ENCODE peak calls at places on chromosomes 11 and 22, in eight cellular contexts. O is left ventricle myocardium inferior, H is lower lobe of right lung, A is left lung, R is right atrium auricular region, F is BJ, Q is dorsolateral prefrontal cortex, K is A549. M is an unnamed sample.

GRCh38 chr11:100823360-100823759 is 136.3 kb downstream of the ARHGAP42 start:
- DNase-seq in O (no peak), K (no peak), H (no peak), F (no peak), A (no peak), R (no peak), Q (no peak), M (no peak)

GRCh38 chr11:125376117-125376516 is 119.9 kb downstream of the FEZ1 start:
- DNase-seq in O (peak), F (no peak), R (peak), K (no peak), H (no peak), Q (peak), A (peak), M (no peak)

GRCh38 chr22:20095521-20095920 is 15.5 kb downstream of the DGCR8 start:
- DNase-seq in A (no peak), Q (no peak), K (no peak), R (no peak), O (no peak), H (no peak), F (no peak), M (no peak)

GRCh38 chr11:8108430-8108829 is 27.4 kb downstream of the TUB start:
- DNase-seq in A (no peak), R (no peak), F (no peak), H (no peak), O (no peak), K (no peak), Q (no peak), M (no peak)

GRCh38 chr22:40340044-40340443 is 6.3 kb upstream of the ADSL start:
- DNase-seq in O (no peak), F (no peak), A (no peak), Q (no peak), K (no peak), H (no peak), R (no peak), M (no peak)

GRCh38 chr11:82864268-82864667 is 36.0 kb downstream of the PRCP start:
- DNase-seq in O (peak), R (peak), K (peak), Q (peak), F (no peak), H (peak), A (peak), M (peak)

GRCh38 chr22:22591348-22592299 is 32.6 kb upstream of the PRAME start:
- DNase-seq in O (no peak), A (no peak), F (no peak), R (no peak), H (no peak), K (no peak), Q (no peak), M (no peak)

GRCh38 chr11:20451568-20451967 is 64.1 kb downstream of the PRMT3 start:
- DNase-seq in R (no peak), H (no peak), F (peak), K (no peak), Q (no peak), O (no peak), A (no peak), M (peak)

GRCh38 chr11:118740892-118741291 is 50.1 kb downstream of the DDX6 start:
- DNase-seq in Q (no peak), R (no peak), H (no peak), O (no peak), K (no peak), F (no peak), A (no peak), M (no peak)

GRCh38 chr22:30675436-30675835 is 7.8 kb upstream of the DUSP18 start:
- DNase-seq in R (no peak), A (no peak), Q (peak), K (no peak), O (no peak), F (no peak), H (no peak), M (no peak)

GRCh38 chr11:90803366-90803765 is 580.5 kb upstream of the CHORDC1 start:
- DNase-seq in F (no peak), H (no peak), A (no peak), O (no peak), Q (no peak), K (no peak), R (no peak), M (no peak)

GRCh38 chr22:46052331-46052771 is 75.4 kb upstream of the WNT7B start:
- DNase-seq in A (peak), O (peak), H (peak), Q (no peak), F (no peak), R (no peak), K (no peak), M (no peak)

GRCh38 chr11:45021001-45021400 is 70.3 kb upstream of the TP53I11 start:
- DNase-seq in F (no peak), R (peak), A (no peak), H (no peak), Q (no peak), K (no peak), O (no peak), M (no peak)

GRCh38 chr22:25139062-25139461 is 60.6 kb upstream of the CRYBB3 start:
- DNase-seq in A (no peak), Q (no peak), R (no peak), F (no peak), O (peak), K (no peak), H (no peak), M (no peak)

GRCh38 chr11:121634889-121635288 is 182.1 kb upstream of the SORL1-AS1 start:
- DNase-seq in K (no peak), R (no peak), F (peak), O (no peak), Q (no peak), H (no peak), A (no peak), M (peak)

GRCh38 chr11:78390809-78391208 is 26.8 kb downstream of the GAB2 start:
- DNase-seq in R (no peak), O (no peak), K (no peak), F (no peak), Q (no peak), H (no peak), A (no peak), M (no peak)

GRCh38 chr11:132540586-132540985 is 991.7 kb downstream of the OPCML start:
- DNase-seq in A (no peak), K (no peak), H (no peak), Q (no peak), O (no peak), F (no peak), R (no peak), M (no peak)

GRCh38 chr22:45678961-45679912 is 7.6 kb downstream of the ATXN10 start:
- DNase-seq in A (no peak), K (no peak), R (no peak), H (no peak), O (no peak), F (peak), Q (no peak), M (peak)

GRCh38 chr11:12744831-12745502 is 70.7 kb downstream of the TEAD1 start:
- DNase-seq in O (peak), K (no peak), Q (peak), R (no peak), H (no peak), A (no peak), F (no peak), M (no peak)

GRCh38 chr11:86067230-86068137 is 1.4 kb downstream of the PICALM start:
- DNase-seq in O (no peak), F (no peak), H (no peak), K (no peak), Q (no peak), R (no peak), A (no peak), M (no peak)

GRCh38 chr11:118908264-118908663 is 17.5 kb downstream of the BCL9L start:
- DNase-seq in H (peak), Q (no peak), F (no peak), O (no peak), R (no peak), K (no peak), A (no peak), M (no peak)

GRCh38 chr22:19592464-19592863 is 68.3 kb upstream of the CLDN5 start:
- DNase-seq in F (no peak), H (no peak), A (no peak), Q (no peak), K (no peak), R (no peak), O (no peak), M (no peak)

GRCh38 chr11:8593455-8593854 is 573 bp downstream of the STK33 start:
- DNase-seq in Q (no peak), R (no peak), A (no peak), K (no peak), F (no peak), H (no peak), O (no peak), M (no peak)

GRCh38 chr11:126751242-126751641 is 249.3 kb downstream of the KIRREL3 start:
- DNase-seq in F (no peak), R (no peak), O (no peak), H (no peak), Q (no peak), A (no peak), K (no peak), M (no peak)

GRCh38 chr11:117824571-117825537 is at the start of gene FXYD2:
- DNase-seq in Q (peak), K (no peak), R (peak), A (peak), O (peak), F (no peak), H (peak), M (no peak)

GRCh38 chr11:71269603-71270511 is 17.5 kb upstream of the SHANK2 start:
- DNase-seq in F (no peak), A (no peak), H (no peak), R (peak), Q (no peak), O (no peak), K (no peak), M (no peak)

GRCh38 chr11:35272391-35272821 is 133.4 kb downstream of the CD44 start:
- DNase-seq in H (no peak), R (no peak), Q (no peak), K (no peak), O (no peak), A (no peak), F (no peak), M (no peak)

GRCh38 chr22:49297286-49297870 is 530.3 kb downstream of the BRD1 start:
- DNase-seq in O (no peak), Q (no peak), R (peak), A (peak), K (no peak), F (no peak), H (no peak), M (no peak)

GRCh38 chr11:28524098-28524497 is 415.9 kb downstream of the METTL15 start:
- DNase-seq in A (no peak), O (no peak), R (no peak), K (no peak), F (no peak), Q (no peak), H (no peak), M (no peak)

GRCh38 chr11:70883323-70883940 is 368.9 kb downstream of the SHANK2 start:
- DNase-seq in Q (no peak), O (no peak), H (no peak), K (no peak), A (no peak), R (no peak), F (no peak), M (no peak)

GRCh38 chr11:45444796-45445195 is 158.7 kb upstream of the SYT13 start:
- DNase-seq in H (no peak), F (no peak), K (peak), R (no peak), A (no peak), Q (no peak), O (no peak), M (no peak)

GRCh38 chr11:10564030-10564429 is 4.4 kb downstream of the LYVE1 start:
- DNase-seq in H (no peak), Q (no peak), A (no peak), O (no peak), F (no peak), R (no peak), K (no peak), M (no peak)
- H3K4me3 ChIP-seq in H (no peak), Q (no peak), A (no peak), O (no peak), F (no peak), R (no peak), K (no peak), M (no peak)

DNA sequence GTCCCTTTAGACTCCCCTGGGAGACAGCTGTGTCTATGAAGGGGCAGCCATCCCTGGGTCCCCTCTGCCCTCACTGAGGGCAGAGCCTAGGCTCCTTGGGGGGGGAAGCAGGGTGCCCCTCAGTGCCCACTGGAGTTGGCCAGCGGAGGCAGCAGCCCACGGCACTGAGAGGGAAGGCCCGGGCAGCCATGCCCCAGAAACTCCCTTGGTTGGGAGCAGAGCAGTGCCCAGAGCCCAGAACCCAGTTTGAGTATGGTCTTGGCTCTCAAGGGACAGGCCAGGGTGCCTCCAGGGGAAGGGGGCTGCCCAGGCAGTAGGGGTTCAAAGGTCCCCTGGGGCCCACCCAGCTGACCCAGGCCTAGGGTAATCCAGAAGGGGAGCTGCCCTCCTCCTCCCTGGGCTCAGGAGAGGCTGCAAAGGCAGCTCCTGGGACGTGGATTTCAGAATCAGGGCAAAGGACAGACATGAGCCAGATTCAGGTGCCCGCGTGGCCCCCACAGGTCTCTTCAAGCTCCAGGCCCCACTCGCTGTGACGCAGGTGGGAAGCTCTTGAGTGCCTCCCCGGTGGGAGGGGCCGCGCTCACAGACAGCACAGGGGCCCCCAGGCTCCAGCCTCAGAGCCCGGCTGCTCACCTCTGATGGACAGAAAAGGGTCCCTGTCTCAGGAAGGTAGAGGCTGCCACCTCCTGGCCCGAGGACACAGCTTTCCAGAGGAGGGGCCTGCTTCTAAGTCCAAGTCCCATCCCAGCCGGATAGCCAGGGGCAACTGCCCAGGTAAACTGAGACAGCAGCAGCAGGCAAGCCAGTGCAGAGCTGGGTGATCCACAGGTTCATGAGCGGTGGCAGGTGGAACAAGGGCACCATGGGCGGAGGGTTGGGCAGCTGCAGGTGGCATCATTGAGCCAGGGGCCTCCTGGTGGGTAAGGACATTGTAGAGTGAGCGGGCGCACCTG is 2.6 kb downstream of the C11orf21 start:
- DNase-seq in H (peak), A (no peak), O (no peak), R (peak), F (no peak), Q (no peak), K (peak), M (no peak)
- TF ChIP-seq CTCF in H (peak), A (peak), O (peak), R (no peak), F (no peak), Q (no peak), K (peak), M (peak)

DNA sequence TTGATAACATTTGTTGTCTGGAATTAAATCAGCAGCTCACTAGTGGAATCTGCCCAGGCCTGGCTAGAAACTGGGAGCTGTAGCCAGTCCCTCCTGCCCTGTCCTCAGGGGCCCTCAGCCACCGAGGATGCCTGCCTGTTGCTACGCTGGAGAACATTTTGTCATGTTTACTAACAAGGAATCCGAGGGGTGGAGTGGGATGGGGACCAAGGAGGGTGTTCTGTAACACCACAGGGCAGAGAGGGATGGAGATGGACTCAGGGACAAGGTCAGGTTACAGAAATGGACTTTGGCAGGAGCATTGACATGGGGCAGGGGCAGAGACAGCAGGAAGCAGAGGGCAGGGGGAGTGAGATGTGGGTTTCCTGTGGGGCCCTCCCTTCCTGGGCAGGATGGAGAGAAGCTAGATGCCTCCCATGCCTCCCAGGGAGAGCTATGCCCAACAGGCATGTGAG is 45.8 kb upstream of the AMPD3 start:
- DNase-seq in A (no peak), O (no peak), Q (no peak), H (no peak), K (no peak), F (no peak), R (peak), M (no peak)
- H3K4me3 ChIP-seq in A (no peak), O (no peak), Q (no peak), H (no peak), K (no peak), F (no peak), R (no peak), M (no peak)

GRCh38 chr22:32204856-32205722 is at the start of gene RFPL2:
- DNase-seq in O (no peak), R (no peak), Q (peak), A (no peak), K (peak), H (peak), F (no peak), M (no peak)

GRCh38 chr22:32206774-32207758 is 2.2 kb upstream of the RFPL2 start:
- DNase-seq in Q (peak), H (no peak), R (no peak), F (no peak), O (no peak), A (no peak), K (peak), M (no peak)

GRCh38 chr22:32207971-32208480 is 3.2 kb upstream of the RFPL2 start:
- DNase-seq in A (no peak), O (no peak), F (no peak), R (no peak), Q (no peak), H (no peak), K (no peak), M (no peak)

GRCh38 chr22:32204211-32204855 is 540 bp downstream of the RFPL2 start:
- DNase-seq in O (no peak), Q (peak), H (no peak), K (peak), A (no peak), F (no peak), R (no peak), M (no peak)

GRCh38 chr22:32205974-32206773 is 1.3 kb upstream of the RFPL2 start:
- DNase-seq in F (no peak), R (no peak), Q (no peak), K (peak), O (no peak), H (no peak), A (no peak), M (no peak)
- TF ChIP-seq CTCF in F (no peak), R (no peak), Q (no peak), K (no peak), O (no peak), H (no peak), A (no peak), M (no peak)

DNA sequence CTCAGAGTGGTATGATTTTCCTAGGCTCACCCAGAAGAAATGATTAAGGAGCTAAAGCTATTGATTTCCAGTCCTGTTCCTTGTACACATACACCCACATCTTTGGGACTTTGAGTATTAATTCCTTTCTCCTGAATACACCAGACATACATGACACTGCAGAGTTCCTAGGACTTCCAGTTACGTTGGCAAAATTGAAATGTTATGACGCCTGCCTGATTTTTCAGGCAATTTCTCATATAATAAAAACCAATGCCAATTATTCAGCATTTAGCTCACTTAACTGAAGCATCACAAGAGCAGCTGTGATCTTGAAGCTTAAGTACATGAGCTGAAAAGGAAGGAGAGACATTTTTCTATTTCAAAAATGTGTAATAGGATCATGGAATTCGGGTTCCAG is 4.5 kb downstream of the CLMP start:
- DNase-seq in A (no peak), K (no peak), H (no peak), O (no peak), R (no peak), Q (no peak), F (no peak), M (no peak)
- H3K4me3 ChIP-seq in A (no peak), K (no peak), H (no peak), O (no peak), R (no peak), Q (no peak), F (no peak), M (no peak)

GRCh38 chr11:93720522-93720921 is 20.8 kb downstream of the TAF1D start:
- DNase-seq in Q (no peak), O (no peak), F (no peak), R (no peak), A (no peak), H (no peak), K (no peak), M (no peak)

GRCh38 chr11:93719310-93719709 is 22.0 kb downstream of the TAF1D start:
- DNase-seq in F (no peak), K (no peak), A (no peak), Q (no peak), R (no peak), H (no peak), O (no peak), M (no peak)

GRCh38 chr11:93718057-93718563 is 23.2 kb downstream of the TAF1D start:
- DNase-seq in A (no peak), F (no peak), K (no peak), H (no peak), O (no peak), Q (no peak), R (no peak), M (no peak)

GRCh38 chr11:93715797-93716396 is 25.4 kb downstream of the TAF1D start:
- DNase-seq in Q (no peak), A (no peak), R (no peak), O (no peak), F (no peak), K (no peak), H (no peak), M (no peak)

DNA sequence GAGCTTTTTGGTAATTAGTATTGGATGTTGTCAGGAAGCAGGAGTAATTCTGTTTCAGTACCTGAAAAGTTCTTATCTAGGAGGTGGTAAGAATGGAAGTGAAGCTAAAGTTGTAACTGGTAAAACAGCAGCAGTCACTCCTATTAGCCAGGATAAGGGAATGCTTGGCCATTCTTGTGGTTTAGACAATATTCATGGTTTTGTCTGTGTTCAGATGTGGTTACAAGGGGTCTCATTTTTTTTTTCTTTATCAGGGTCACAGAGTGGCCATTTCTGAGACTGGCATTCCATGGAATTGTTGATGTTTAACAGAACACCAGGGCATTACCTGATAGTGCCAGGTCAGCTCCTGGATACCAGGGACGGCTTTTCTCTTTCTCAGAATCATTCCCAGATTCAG is 23.8 kb downstream of the TAF1D start:
- DNase-seq in R (no peak), O (no peak), F (no peak), H (no peak), A (no peak), Q (no peak), K (no peak), M (no peak)
- TF ChIP-seq CTCF in R (no peak), O (no peak), F (no peak), H (no peak), A (no peak), Q (no peak), K (no peak), M (no peak)

DNA sequence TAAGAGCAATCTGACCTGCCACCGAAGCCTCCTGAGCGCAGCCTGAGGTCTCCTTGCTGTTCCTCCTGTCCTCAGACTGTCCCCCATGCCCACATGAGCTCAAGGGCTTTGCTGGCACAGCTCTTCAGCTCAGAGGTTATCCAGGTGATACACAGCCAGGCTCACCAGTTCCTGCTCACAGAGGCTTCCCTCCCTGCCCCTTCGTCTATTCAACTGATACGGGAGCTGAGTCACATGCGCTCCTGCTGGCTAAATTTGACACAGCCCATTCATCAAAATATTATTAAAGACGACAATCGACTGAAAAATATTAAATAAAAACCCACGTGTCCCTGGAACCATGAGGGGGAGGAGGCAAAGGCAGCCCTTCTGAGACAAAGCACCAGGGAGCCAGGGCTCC is 40.7 kb downstream of the DUSP8 start:
- DNase-seq in A (no peak), H (no peak), R (no peak), O (no peak), K (no peak), Q (no peak), F (no peak), M (no peak)
- H3K4me3 ChIP-seq in A (no peak), H (no peak), R (no peak), O (peak), K (no peak), Q (no peak), F (no peak), M (no peak)